ENCODE peak calls at places on chromosomes 6 and 20, in four cellular contexts. Q is endothelial cell of umbilical vein, Z is K562, X is IMR-90. E is an unnamed sample.

GRCh38 chr20:49948809-49949507 is 12.8 kb downstream of the RNF114 start:
- DNase-seq in Q (no peak), Z (no peak), X (peak; percentile 99), E (no peak)

GRCh38 chr6:8180327-8181161 is 78.2 kb upstream of the EEF1E1 start:
- DNase-seq in Q (no peak), Z (no peak), X (peak; percentile 81), E (no peak)

GRCh38 chr20:32204485-32205115 is 2.9 kb downstream of the PLAGL2 start:
- DNase-seq in Q (no peak), Z (no peak), X (no peak), E (no peak)

GRCh38 chr20:46427384-46427783 is 21.0 kb upstream of the ELMO2 start:
- DNase-seq in Q (no peak), Z (no peak), X (no peak), E (no peak)

GRCh38 chr6:118398066-118398465 is 150.0 kb upstream of the PLN start:
- DNase-seq in Q (no peak), Z (no peak), X (no peak), E (no peak)

GRCh38 chr20:35718972-35719635 is 19.9 kb downstream of the ROMO1 start:
- DNase-seq in Q (no peak), Z (no peak), X (no peak), E (no peak)

GRCh38 chr20:62668441-62669027 is 26.2 kb downstream of the SLCO4A1 start:
- DNase-seq in Q (peak; percentile 76), Z (peak; percentile 75), X (peak; percentile 74), E (no peak)

GRCh38 chr20:47572105-47572729 is 70.5 kb downstream of the NCOA3 start:
- DNase-seq in Q (no peak), Z (no peak), X (no peak), E (no peak)

GRCh38 chr6:90464507-90464906 is 122.4 kb downstream of the MAP3K7 start:
- DNase-seq in Q (no peak), Z (no peak), X (no peak), E (no peak)

GRCh38 chr6:90463359-90463758 is 123.5 kb downstream of the MAP3K7 start:
- DNase-seq in Q (no peak), Z (no peak), X (no peak), E (no peak)

GRCh38 chr6:90466191-90466940 is 120.5 kb downstream of the MAP3K7 start:
- DNase-seq in Q (no peak), Z (peak; percentile 24), X (peak; percentile 16), E (no peak)

GRCh38 chr6:90462102-90462501 is 124.8 kb downstream of the MAP3K7 start:
- DNase-seq in Q (no peak), Z (no peak), X (no peak), E (no peak)

GRCh38 chr6:90463874-90464273 is 123.0 kb downstream of the MAP3K7 start:
- DNase-seq in Q (no peak), Z (no peak), X (no peak), E (no peak)
- H3K9me1 ChIP-seq in Q (no peaks in the 10 kb centered on the region), Z (no peaks in the 10 kb centered on the region), X (no peaks in the 10 kb centered on the region), E (no peaks in the 10 kb centered on the region)

GRCh38 chr6:90294008-90294511 is 2.6 kb downstream of the BACH2 start:
- DNase-seq in Q (no peak), Z (no peak), X (no peak), E (no peak)

GRCh38 chr6:90295854-90296345 is 743 bp downstream of the BACH2 start:
- DNase-seq in Q (peak; percentile 73), Z (peak; percentile 71), X (peak; percentile 68), E (no peak)

GRCh38 chr6:90296346-90297123 is at the start of gene BACH2:
- DNase-seq in Q (peak; percentile 78), Z (peak; percentile 85), X (peak; percentile 92), E (no peak)

GRCh38 chr6:90294614-90294988 is 2.0 kb downstream of the BACH2 start:
- DNase-seq in Q (no peak), Z (no peak), X (no peak), E (no peak)

DNA sequence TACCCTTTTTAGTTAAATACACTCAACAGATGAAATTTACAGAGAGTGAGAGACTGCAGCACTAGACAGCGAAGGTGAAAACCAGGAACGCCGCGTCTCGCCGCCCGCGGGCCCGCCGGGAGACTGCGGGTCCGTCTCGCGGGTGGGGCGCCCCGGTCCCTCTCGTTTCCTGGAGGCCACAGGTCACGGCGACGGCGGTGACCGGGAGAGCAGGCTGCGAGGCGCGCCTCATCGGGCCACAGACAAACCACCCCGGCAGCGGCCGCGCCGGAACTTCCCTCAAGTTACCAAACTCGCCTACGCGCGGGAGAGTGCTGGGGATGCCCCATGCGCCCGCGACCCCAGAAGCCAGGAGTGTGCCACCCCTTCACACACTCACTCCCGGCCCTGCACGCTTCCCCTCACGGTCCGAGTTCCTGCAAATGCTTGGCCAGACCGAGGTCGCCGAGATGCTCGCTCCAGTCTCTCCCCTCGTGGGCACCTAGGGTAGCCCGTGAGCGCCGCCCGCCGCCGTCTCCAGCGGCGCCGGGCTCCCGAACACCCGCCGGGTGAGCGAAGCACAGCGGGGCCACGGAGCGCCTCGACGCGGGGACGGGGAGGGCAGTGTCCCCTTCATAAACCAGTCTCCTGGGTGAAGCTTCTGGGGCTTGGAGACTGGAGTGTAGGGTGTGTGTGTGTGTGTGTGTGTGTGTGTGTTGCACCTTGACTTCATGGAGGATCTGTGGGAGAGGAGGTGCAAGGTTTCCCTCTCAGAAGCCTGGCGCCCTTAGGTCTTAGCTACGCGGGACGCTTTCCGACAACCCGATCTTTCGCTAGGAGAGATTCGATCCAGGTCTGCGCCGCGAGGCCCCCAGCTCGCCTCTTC is 1.4 kb downstream of the BACH2 start:
- DNase-seq in Q (peak; percentile 56), Z (peak; percentile 25), X (peak; percentile 43), E (no peak)
- H3K9ac ChIP-seq in Q (peak overlapping the region; percentile 10), Z (peak overlapping the region; percentile 88), X (peak overlapping the region; percentile 17), E (peak overlapping the region; percentile 72)

GRCh38 chr6:74268821-74269600 is 573.0 kb downstream of the CD109 start:
- DNase-seq in Q (no peak), Z (no peak), X (peak; percentile 42), E (no peak)

GRCh38 chr6:74277749-74278148 is 581.7 kb downstream of the CD109 start:
- DNase-seq in Q (peak; percentile 19), Z (no peak), X (peak; percentile 17), E (no peak)

GRCh38 chr6:74269601-74269860 is 573.5 kb downstream of the CD109 start:
- DNase-seq in Q (no peak), Z (no peak), X (peak; percentile 34), E (no peak)

GRCh38 chr6:74273541-74273940 is 577.5 kb downstream of the CD109 start:
- DNase-seq in Q (no peak), Z (no peak), X (no peak), E (no peak)
- H3K36me3 ChIP-seq in Q (no peaks in the 10 kb centered on the region), Z (no peaks in the 10 kb centered on the region), X (no peaks in the 10 kb centered on the region), E (no peaks in the 10 kb centered on the region)

GRCh38 chr6:56259682-56260081 is 12.3 kb upstream of the COL21A1 start:
- DNase-seq in Q (peak; percentile 70), Z (no peak), X (peak; percentile 53), E (no peak)

GRCh38 chr6:56250266-56250665 is 2.9 kb upstream of the COL21A1 start:
- DNase-seq in Q (no peak), Z (no peak), X (no peak), E (no peak)

GRCh38 chr6:56259163-56259562 is 11.8 kb upstream of the COL21A1 start:
- DNase-seq in Q (no peak), Z (no peak), X (no peak), E (no peak)

DNA sequence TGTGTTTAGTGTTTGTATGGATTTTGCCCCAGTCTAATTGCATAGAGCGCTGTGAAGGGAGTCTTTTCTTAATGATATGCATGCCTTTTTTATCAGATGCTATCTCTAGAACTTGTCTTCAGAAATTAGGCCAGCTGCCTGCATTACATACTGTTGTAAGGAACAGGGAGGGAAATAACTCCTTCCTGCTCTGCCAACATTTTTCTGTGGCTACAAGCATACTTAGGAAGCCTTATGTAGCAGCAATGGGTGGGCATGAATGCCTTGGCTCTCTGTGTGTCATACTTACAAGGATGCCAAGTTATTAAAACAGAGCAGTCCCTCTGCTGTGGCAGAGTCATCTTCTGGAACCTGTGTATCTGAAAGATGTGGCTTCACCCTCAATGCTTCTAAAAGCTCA is 8.0 kb upstream of the COL21A1 start:
- DNase-seq in Q (no peak), Z (no peak), X (no peak), E (no peak)
- H3K9me1 ChIP-seq in Q (no peaks in the 10 kb centered on the region), Z (no peaks in the 10 kb centered on the region), X (no peaks in the 10 kb centered on the region), E (no peaks in the 10 kb centered on the region)

GRCh38 chr20:2610326-2610725 is 42.1 kb upstream of the NOP56 start:
- DNase-seq in Q (no peak), Z (no peak), X (no peak), E (no peak)
- H3K9ac ChIP-seq in Q (no peak overlapping the region), Z (no peak overlapping the region), X (no peak overlapping the region), E (no peak overlapping the region)

DNA sequence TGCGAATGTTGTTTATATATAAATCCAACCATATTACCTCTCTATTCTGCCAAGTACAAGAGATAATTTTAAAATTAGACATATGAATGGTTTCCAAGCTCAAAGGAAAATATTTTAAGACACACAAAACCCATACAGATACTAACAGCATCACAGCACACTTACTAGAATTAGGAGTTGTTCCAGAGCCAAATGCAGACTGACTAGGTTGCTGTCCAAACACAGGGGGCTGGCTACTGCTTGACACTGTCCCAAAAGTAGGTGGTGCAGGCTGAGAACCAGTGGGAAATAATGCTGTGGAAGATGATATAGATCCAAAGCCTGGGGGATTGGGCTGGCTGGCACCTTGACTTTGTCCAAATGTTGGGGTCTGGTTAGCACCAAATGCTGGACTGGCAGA is 24.3 kb downstream of the FAM8A1 start:
- DNase-seq in Q (no peak), Z (no peak), X (no peak), E (no peak)
- H3K36me3 ChIP-seq in Q (peaks cover 31% of the 10 kb centered on the region), Z (peaks cover 96% of the 10 kb centered on the region), X (peaks cover 31% of the 10 kb centered on the region), E (peaks cover 21% of the 10 kb centered on the region)